ENCODE peak calls at places on chromosomes 2 and 18, in five cellular contexts. D, F, A, J and P are unnamed samples.

GRCh38 chr2:73258186-73258912 is 24.2 kb downstream of the CCT7 start:
- DNase-seq in D (no peak), F (no peak), A (no peak), J (no peak), P (no peak)

GRCh38 chr2:105470979-105471378 is 72.1 kb upstream of the FHL2 start:
- DNase-seq in D (no peak), F (no peak), A (no peak), J (no peak), P (no peak)

GRCh38 chr18:22108674-22109073 is 60.7 kb upstream of the GATA6 start:
- DNase-seq in D (peak; percentile 25), F (no peak), A (peak; percentile 7), J (no peak), P (peak; percentile 31)

GRCh38 chr2:165067958-165068612 is 112.8 kb upstream of the SLC38A11 start:
- DNase-seq in D (peak; percentile 26), F (peak; percentile 3), A (no peak), J (no peak), P (peak; percentile 60)

GRCh38 chr18:39188278-39188677 is 1622.7 kb upstream of the CELF4 start:
- DNase-seq in D (no peak), F (no peak), A (no peak), J (no peak), P (no peak)

GRCh38 chr2:1253608-1254007 is 159.7 kb upstream of the TPO start:
- DNase-seq in D (no peak), F (no peak), A (no peak), J (no peak), P (no peak)

GRCh38 chr2:230749111-230749510 is 36.5 kb downstream of the CAB39 start:
- DNase-seq in D (no peak), F (no peak), A (no peak), J (no peak), P (no peak)

GRCh38 chr18:12421732-12422131 is 14.0 kb downstream of the PRELID3A start:
- DNase-seq in D (no peak), F (no peak), A (no peak), J (no peak), P (no peak)

GRCh38 chr2:143730950-143731254 is 601.7 kb downstream of the ARHGAP15 start:
- DNase-seq in D (no peak), F (no peak), A (no peak), J (no peak), P (no peak)

GRCh38 chr18:76351961-76352581 is 143.0 kb downstream of the ZNF516 start:
- DNase-seq in D (no peak), F (peak; percentile 87), A (no peak), J (peak; percentile 57), P (peak; percentile 61)

GRCh38 chr18:23340661-23341060 is 112.4 kb upstream of the RIOK3 start:
- DNase-seq in D (no peak), F (no peak), A (no peak), J (no peak), P (no peak)

GRCh38 chr2:145007673-145008263 is 487.8 kb upstream of the ZEB2 start:
- DNase-seq in D (no peak), F (no peak), A (no peak), J (no peak), P (no peak)

GRCh38 chr2:219441451-219442205 is 7.0 kb downstream of the SPEG start:
- DNase-seq in D (peak; percentile 75), F (no peak), A (no peak), J (peak; percentile 42), P (peak; percentile 58)

GRCh38 chr2:230902180-230902899 is 22.7 kb downstream of the GPR55 start:
- DNase-seq in D (peak; percentile 78), F (peak; percentile 42), A (peak; percentile 54), J (no peak), P (peak; percentile 50)

GRCh38 chr2:238570926-238571325 is 144.2 kb downstream of the ASB1 start:
- DNase-seq in D (no peak), F (no peak), A (no peak), J (no peak), P (no peak)

DNA sequence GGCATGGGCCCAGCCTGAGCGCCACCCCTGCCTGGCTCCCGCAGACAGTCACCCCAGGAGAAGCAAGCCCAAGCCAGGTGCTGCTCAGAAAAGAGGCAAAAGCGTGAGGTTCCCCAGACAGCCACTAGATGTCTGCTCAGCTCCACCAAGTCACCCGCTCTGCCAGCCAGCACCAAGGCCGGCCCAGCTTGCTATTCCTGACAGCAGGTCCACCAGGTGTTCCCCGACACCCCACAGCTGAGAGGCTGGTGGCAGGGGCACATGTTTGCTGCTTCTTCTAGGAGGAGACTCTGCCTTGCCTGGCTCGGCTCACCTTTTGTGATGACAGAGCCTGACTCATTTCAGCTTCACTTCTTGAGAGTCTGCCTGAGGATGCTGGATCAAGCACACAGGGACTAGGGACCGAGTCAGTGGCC is 206.7 kb downstream of the MGAT5 start:
- DNase-seq in D (peak; percentile 56), F (peak; percentile 18), A (peak; percentile 48), J (peak; percentile 59), P (peak; percentile 69)
- TF ChIP-seq CTCF in D (peak; percentile 65), F (peak; percentile 73), A (peak; percentile 69), J (peak; percentile 47), P (peak; percentile 82)

DNA sequence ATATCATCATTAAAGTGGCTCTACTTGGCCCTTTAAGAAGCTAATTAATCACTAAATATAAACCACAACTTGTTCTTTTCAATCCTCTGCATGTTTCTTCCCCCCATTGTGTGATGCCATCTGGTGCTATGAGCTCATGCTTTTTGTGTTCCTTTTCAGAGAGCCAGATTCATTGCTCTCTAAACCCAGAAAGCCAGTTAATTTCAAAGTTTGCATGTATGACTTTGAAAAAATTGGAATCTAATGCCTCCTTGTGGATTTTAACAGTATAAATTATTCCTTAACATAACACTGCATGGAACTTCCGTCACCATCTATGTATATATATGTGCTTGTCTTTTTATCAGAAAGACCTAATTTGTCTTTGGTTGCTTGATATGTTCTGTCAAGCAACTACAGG is 31.1 kb downstream of the TMEM178A start:
- DNase-seq in D (peak; percentile 6), F (peak; percentile 49), A (no peak), J (no peak), P (no peak)
- TF ChIP-seq CTCF in D (peak; percentile 43), F (peak; percentile 53), A (peak; percentile 11), J (no peak), P (no peak)

DNA sequence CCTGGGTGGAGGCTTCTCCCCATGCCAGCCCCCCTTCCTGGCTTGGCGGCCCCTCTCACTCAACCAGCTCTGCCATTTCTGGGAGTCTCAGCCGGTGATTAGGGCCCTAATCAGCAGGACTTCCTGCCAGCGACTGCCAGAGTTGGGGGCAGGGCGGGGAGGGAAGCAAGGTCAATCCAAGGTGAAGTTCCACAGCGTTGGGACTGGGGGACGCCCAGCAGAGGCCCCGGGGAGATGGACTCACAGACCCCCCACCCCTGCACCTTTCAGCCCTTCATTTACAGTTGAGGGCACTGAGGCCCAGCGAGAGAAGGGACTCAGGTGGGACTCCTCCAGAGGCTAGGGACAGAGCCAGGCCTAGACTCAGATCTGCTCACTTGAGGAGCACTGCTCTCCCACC is 65.3 kb downstream of the TNS1 start:
- DNase-seq in D (no peak), F (no peak), A (no peak), J (no peak), P (no peak)
- TF ChIP-seq CTCF in D (no peak), F (no peak), A (no peak), J (no peak), P (no peak)

GRCh38 chr2:240374085-240374907 is 61.2 kb upstream of the GPC1 start:
- DNase-seq in D (no peak), F (peak; percentile 81), A (no peak), J (no peak), P (peak; percentile 45)

GRCh38 chr2:240369725-240370585 is 65.5 kb upstream of the GPC1 start:
- DNase-seq in D (no peak), F (peak; percentile 89), A (peak; percentile 64), J (peak; percentile 21), P (peak; percentile 92)

GRCh38 chr2:240371461-240372000 is 63.9 kb upstream of the GPC1 start:
- DNase-seq in D (no peak), F (no peak), A (no peak), J (no peak), P (no peak)

GRCh38 chr2:240373289-240373885 is 62.1 kb upstream of the GPC1 start:
- DNase-seq in D (no peak), F (no peak), A (no peak), J (no peak), P (no peak)

GRCh38 chr2:240372051-240372450 is 63.4 kb upstream of the GPC1 start:
- DNase-seq in D (no peak), F (no peak), A (no peak), J (no peak), P (no peak)
- TF ChIP-seq CTCF in D (no peak), F (no peak), A (no peak), J (no peak), P (no peak)

GRCh38 chr2:19554520-19554919 is 196.1 kb upstream of the OSR1 start:
- DNase-seq in D (no peak), F (no peak), A (no peak), J (no peak), P (no peak)

GRCh38 chr2:19560785-19561184 is 202.4 kb upstream of the OSR1 start:
- DNase-seq in D (no peak), F (no peak), A (no peak), J (no peak), P (no peak)

GRCh38 chr2:19556648-19557047 is 198.2 kb upstream of the OSR1 start:
- DNase-seq in D (no peak), F (no peak), A (no peak), J (no peak), P (no peak)

GRCh38 chr2:19559596-19560240 is 201.3 kb upstream of the OSR1 start:
- DNase-seq in D (no peak), F (no peak), A (no peak), J (no peak), P (peak; percentile 27)
- TF ChIP-seq CTCF in D (no peak), F (no peak), A (no peak), J (no peak), P (no peak)